ENCODE peak calls at places on chromosomes 4 and X, in four cellular contexts. One of them, this sample, is unnamed.

GRCh38 chrX:119895843-119896326 is at the start of gene AKAP14:
- DNase-seq in A549: no peak
- DNase-seq in Peyer's patch: no peak
- DNase-seq in heart right ventricle: no peak
- DNase-seq in this sample: no peak

GRCh38 chrX:16712825-16713155 is 321 bp upstream of the CTPS2 start:
- DNase-seq in A549: no peak
- DNase-seq in Peyer's patch: no peak
- DNase-seq in heart right ventricle: no peak
- DNase-seq in this sample: no peak

GRCh38 chr4:183099537-183100297 is 660 bp downstream of the WWC2 start:
- DNase-seq in A549: peak
- DNase-seq in Peyer's patch: no peak
- DNase-seq in heart right ventricle: peak
- DNase-seq in this sample: no peak

GRCh38 chr4:182306792-182307507 is 63.7 kb downstream of the TENM3 start:
- DNase-seq in A549: no peak
- DNase-seq in Peyer's patch: no peak
- DNase-seq in heart right ventricle: no peak
- DNase-seq in this sample: peak

GRCh38 chrX:154013001-154013421 is 6.7 kb downstream of the IRAK1 start:
- DNase-seq in A549: no peak
- DNase-seq in Peyer's patch: no peak
- DNase-seq in heart right ventricle: no peak
- DNase-seq in this sample: no peak

GRCh38 chrX:94831364-94831763 is 1157.4 kb downstream of the FAM133A start:
- DNase-seq in A549: no peak
- DNase-seq in Peyer's patch: no peak
- DNase-seq in heart right ventricle: no peak
- DNase-seq in this sample: no peak

GRCh38 chr4:165464813-165465381 is 86.1 kb downstream of the CPE start:
- DNase-seq in A549: peak
- DNase-seq in Peyer's patch: no peak
- DNase-seq in heart right ventricle: no peak
- DNase-seq in this sample: no peak

GRCh38 chrX:150663061-150663460 is 30.1 kb upstream of the MTMR1 start:
- DNase-seq in A549: no peak
- DNase-seq in Peyer's patch: no peak
- DNase-seq in heart right ventricle: no peak
- DNase-seq in this sample: no peak

GRCh38 chr4:67531349-67531748 is 14.0 kb downstream of the CENPC start:
- DNase-seq in A549: no peak
- DNase-seq in Peyer's patch: no peak
- DNase-seq in heart right ventricle: no peak
- DNase-seq in this sample: no peak

GRCh38 chrX:111095974-111096870 is at the start of gene PAK3:
- DNase-seq in A549: no peak
- DNase-seq in Peyer's patch: no peak
- DNase-seq in heart right ventricle: peak
- DNase-seq in this sample: no peak

GRCh38 chr4:185831125-185831815 is 19.3 kb upstream of the SORBS2 start:
- DNase-seq in A549: no peak
- DNase-seq in Peyer's patch: no peak
- DNase-seq in heart right ventricle: no peak
- DNase-seq in this sample: no peak

GRCh38 chr4:86089053-86089452 is 270.8 kb downstream of the MAPK10 start:
- DNase-seq in A549: no peak
- DNase-seq in Peyer's patch: no peak
- DNase-seq in heart right ventricle: no peak
- DNase-seq in this sample: no peak

GRCh38 chr4:3223986-3224748 is 24.8 kb upstream of the MSANTD1 start:
- DNase-seq in A549: no peak
- DNase-seq in Peyer's patch: no peak
- DNase-seq in heart right ventricle: no peak
- DNase-seq in this sample: no peak

GRCh38 chrX:97027384-97027922 is 143.7 kb downstream of the RPA4 start:
- DNase-seq in A549: no peak
- DNase-seq in Peyer's patch: no peak
- DNase-seq in heart right ventricle: no peak
- DNase-seq in this sample: no peak

GRCh38 chr4:2141762-2142520 is 82.8 kb downstream of the NAT8L start:
- DNase-seq in A549: no peak
- DNase-seq in Peyer's patch: no peak
- DNase-seq in heart right ventricle: no peak
- DNase-seq in this sample: no peak

GRCh38 chr4:109014593-109015412 is 251.9 kb upstream of the ETNPPL start:
- DNase-seq in A549: no peak
- DNase-seq in Peyer's patch: no peak
- DNase-seq in heart right ventricle: no peak
- DNase-seq in this sample: no peak

GRCh38 chr4:121236353-121237068 is 72.4 kb upstream of the TNIP3 start:
- DNase-seq in A549: no peak
- DNase-seq in Peyer's patch: no peak
- DNase-seq in heart right ventricle: no peak
- DNase-seq in this sample: no peak

GRCh38 chr4:71235321-71236206 is 103.3 kb upstream of the SLC4A4 start:
- DNase-seq in A549: no peak
- DNase-seq in Peyer's patch: no peak
- DNase-seq in heart right ventricle: peak
- DNase-seq in this sample: no peak

GRCh38 chrX:129115104-129115503 is 408.2 kb downstream of the SMARCA1 start:
- DNase-seq in A549: peak
- DNase-seq in Peyer's patch: no peak
- DNase-seq in heart right ventricle: no peak
- DNase-seq in this sample: no peak

GRCh38 chr4:53601251-53601764 is 10.0 kb upstream of the LNX1 start:
- DNase-seq in A549: no peak
- DNase-seq in Peyer's patch: no peak
- DNase-seq in heart right ventricle: no peak
- DNase-seq in this sample: no peak

GRCh38 chr4:34432706-34433105 is 1811.6 kb downstream of the ARAP2 start:
- DNase-seq in A549: no peak
- DNase-seq in Peyer's patch: no peak
- DNase-seq in heart right ventricle: no peak
- DNase-seq in this sample: no peak

GRCh38 chrX:153626025-153626633 is 20.9 kb upstream of the DUSP9 start:
- DNase-seq in A549: no peak
- DNase-seq in Peyer's patch: no peak
- DNase-seq in heart right ventricle: no peak
- DNase-seq in this sample: no peak

GRCh38 chr4:105088110-105088879 is 58.4 kb upstream of the TET2 start:
- DNase-seq in A549: no peak
- DNase-seq in Peyer's patch: no peak
- DNase-seq in heart right ventricle: peak
- DNase-seq in this sample: peak

GRCh38 chrX:136397001-136397400 is 90.7 kb upstream of the BRS3 start:
- DNase-seq in A549: no peak
- DNase-seq in Peyer's patch: no peak
- DNase-seq in heart right ventricle: no peak
- DNase-seq in this sample: no peak

GRCh38 chr4:81021995-81022394 is 8.5 kb upstream of the BMP3 start:
- DNase-seq in A549: no peak
- DNase-seq in Peyer's patch: no peak
- DNase-seq in heart right ventricle: no peak
- DNase-seq in this sample: no peak

GRCh38 chr4:143482753-143483362 is 30.6 kb upstream of the SMARCA5 start:
- DNase-seq in A549: peak
- DNase-seq in Peyer's patch: no peak
- DNase-seq in heart right ventricle: peak
- DNase-seq in this sample: no peak

GRCh38 chr4:7719354-7720174 is 220.1 kb downstream of the AFAP1 start:
- DNase-seq in A549: peak
- DNase-seq in Peyer's patch: no peak
- DNase-seq in heart right ventricle: peak
- DNase-seq in this sample: no peak

GRCh38 chrX:56788717-56789122 is 59.7 kb downstream of the NBDY start:
- DNase-seq in A549: no peak
- DNase-seq in Peyer's patch: peak
- DNase-seq in heart right ventricle: no peak
- DNase-seq in this sample: no peak

GRCh38 chr4:134665429-134665828 is 463.8 kb upstream of the PABPC4L start:
- DNase-seq in A549: no peak
- DNase-seq in Peyer's patch: no peak
- DNase-seq in heart right ventricle: no peak
- DNase-seq in this sample: no peak

GRCh38 chrX:151697537-151697936 is 2.3 kb downstream of the PRRG3 start:
- DNase-seq in A549: no peak
- DNase-seq in Peyer's patch: no peak
- DNase-seq in heart right ventricle: no peak
- DNase-seq in this sample: no peak

GRCh38 chr4:7559741-7560376 is 125.1 kb upstream of the PSAPL1 start:
- DNase-seq in A549: no peak
- DNase-seq in Peyer's patch: no peak
- DNase-seq in heart right ventricle: no peak
- DNase-seq in this sample: no peak

GRCh38 chrX:22249371-22249770 is 23.3 kb upstream of the CBLL2 start:
- DNase-seq in A549: no peak
- DNase-seq in Peyer's patch: no peak
- DNase-seq in heart right ventricle: no peak
- DNase-seq in this sample: no peak

GRCh38 chrX:140480765-140481164 is 24.1 kb downstream of the SOX3 start:
- DNase-seq in A549: no peak
- DNase-seq in Peyer's patch: no peak
- DNase-seq in heart right ventricle: no peak
- DNase-seq in this sample: no peak

GRCh38 chr4:58808817-58809216 is 1698.6 kb upstream of the IGFBP7 start:
- DNase-seq in A549: no peak
- DNase-seq in Peyer's patch: no peak
- DNase-seq in heart right ventricle: no peak
- DNase-seq in this sample: no peak

GRCh38 chr4:24582235-24582863 is 2.0 kb downstream of the DHX15 start:
- DNase-seq in A549: no peak
- DNase-seq in Peyer's patch: no peak
- DNase-seq in heart right ventricle: no peak
- DNase-seq in this sample: no peak

GRCh38 chr4:101020956-101021355 is 326.4 kb downstream of the PPP3CA start:
- DNase-seq in A549: no peak
- DNase-seq in Peyer's patch: no peak
- DNase-seq in heart right ventricle: no peak
- DNase-seq in this sample: peak

GRCh38 chrX:53186363-53186762 is 38.6 kb downstream of the KDM5C start:
- DNase-seq in A549: no peak
- DNase-seq in Peyer's patch: no peak
- DNase-seq in heart right ventricle: no peak
- DNase-seq in this sample: peak

GRCh38 chr4:7320413-7320812 is 114.3 kb downstream of the PSAPL1 start:
- DNase-seq in A549: no peak
- DNase-seq in Peyer's patch: no peak
- DNase-seq in heart right ventricle: no peak
- DNase-seq in this sample: no peak

DNA sequence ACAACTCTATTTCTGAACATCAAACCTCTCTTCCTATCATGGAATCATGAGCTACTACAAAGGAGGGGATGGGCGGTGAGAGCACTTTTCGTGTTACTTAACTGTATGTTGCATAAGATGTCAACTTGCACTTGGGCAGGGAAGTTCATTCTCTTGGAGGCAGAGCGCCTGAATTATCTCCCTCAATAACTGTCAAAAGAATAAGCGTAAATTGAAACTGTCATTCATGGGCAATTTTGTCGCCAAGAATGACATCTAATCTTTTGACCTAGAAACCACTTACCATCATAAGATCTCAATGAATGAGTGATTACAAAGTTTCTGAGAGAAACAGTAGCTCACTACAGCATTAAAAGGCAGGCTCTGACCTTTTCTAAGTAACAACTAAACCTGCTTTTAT is 23.5 kb upstream of the USP26 start:
- DNase-seq in A549: no peak
- DNase-seq in Peyer's patch: no peak
- DNase-seq in heart right ventricle: no peak
- DNase-seq in this sample: no peak
- H3K27ac ChIP-seq in A549: no peak
- H3K27ac ChIP-seq in Peyer's patch: no peak
- H3K27ac ChIP-seq in heart right ventricle: no peak
- H3K27ac ChIP-seq in this sample: no peak

GRCh38 chr4:133641191-133641590 is 492.1 kb downstream of the PCDH10 start:
- DNase-seq in A549: no peak
- DNase-seq in Peyer's patch: no peak
- DNase-seq in heart right ventricle: no peak
- DNase-seq in this sample: no peak
- H3K27ac ChIP-seq in A549: no peak
- H3K27ac ChIP-seq in Peyer's patch: no peak
- H3K27ac ChIP-seq in heart right ventricle: no peak
- H3K27ac ChIP-seq in this sample: no peak

DNA sequence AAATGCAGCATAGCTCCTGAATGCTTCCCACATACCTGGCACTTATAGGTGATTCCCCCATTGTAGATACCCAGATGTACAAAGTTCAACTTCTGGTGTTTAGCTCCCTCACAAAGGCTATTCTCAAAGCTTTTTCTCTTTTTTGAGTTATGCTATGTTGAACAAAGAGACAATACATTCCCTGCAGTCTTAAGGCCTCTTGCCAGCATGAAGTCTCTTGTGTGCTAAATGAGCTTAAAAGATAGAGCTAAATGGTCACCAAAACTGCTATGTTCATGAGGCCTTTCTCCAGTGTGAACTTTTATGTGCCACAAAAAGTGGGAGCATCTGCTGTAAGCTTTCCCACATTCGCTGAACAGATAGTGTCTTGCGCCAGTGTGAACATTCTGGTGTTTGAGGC is 111.2 kb upstream of the TMEM47 start:
- DNase-seq in A549: no peak
- DNase-seq in Peyer's patch: no peak
- DNase-seq in heart right ventricle: no peak
- DNase-seq in this sample: no peak
- H3K27ac ChIP-seq in A549: no peak
- H3K27ac ChIP-seq in Peyer's patch: no peak
- H3K27ac ChIP-seq in heart right ventricle: no peak
- H3K27ac ChIP-seq in this sample: no peak

GRCh38 chrX:2325076-2325784 is 175.5 kb downstream of the DHRSX start:
- DNase-seq in A549: no peak
- DNase-seq in Peyer's patch: peak
- DNase-seq in heart right ventricle: peak
- DNase-seq in this sample: no peak
- H3K27ac ChIP-seq in A549: no peak
- H3K27ac ChIP-seq in Peyer's patch: no peak
- H3K27ac ChIP-seq in heart right ventricle: peak
- H3K27ac ChIP-seq in this sample: no peak

GRCh38 chr4:158171456-158171790 is 1.4 kb downstream of the GASK1B start:
- DNase-seq in A549: no peak
- DNase-seq in Peyer's patch: no peak
- DNase-seq in heart right ventricle: no peak
- DNase-seq in this sample: no peak
- H3K27ac ChIP-seq in A549: peak
- H3K27ac ChIP-seq in Peyer's patch: peak
- H3K27ac ChIP-seq in heart right ventricle: peak
- H3K27ac ChIP-seq in this sample: peak